ENCODE peak calls at places on chromosomes 12 and 14, in ten cellular contexts. One of them, this sample, is unnamed. For H3K9me3, the result is how much of the 10 kb centered on the place peaks cover.

GRCh38 chr12:96033549-96034389 is 1.6 kb downstream of the LTA4H start:
- DNase-seq in neural progenitor cell: no peak
- DNase-seq in Panc1: no peak
- DNase-seq in uterus: no peak
- DNase-seq in A549: no peak
- DNase-seq in fibroblast of lung: no peak
- DNase-seq in right cardiac atrium: no peak
- DNase-seq in OCI-LY7: peak
- DNase-seq in A673: no peak
- DNase-seq in SJCRH30: no peak
- DNase-seq in this sample: no peak

GRCh38 chr14:31229638-31230229 is 22.1 kb upstream of the HECTD1 start:
- DNase-seq in neural progenitor cell: peak
- DNase-seq in Panc1: peak
- DNase-seq in uterus: no peak
- DNase-seq in A549: peak
- DNase-seq in fibroblast of lung: peak
- DNase-seq in right cardiac atrium: peak
- DNase-seq in OCI-LY7: no peak
- DNase-seq in A673: peak
- DNase-seq in SJCRH30: peak
- DNase-seq in this sample: no peak

GRCh38 chr14:24032727-24033418 is 18.9 kb upstream of the CARMIL3 start:
- DNase-seq in neural progenitor cell: no peak
- DNase-seq in Panc1: no peak
- DNase-seq in uterus: no peak
- DNase-seq in A549: peak
- DNase-seq in fibroblast of lung: peak
- DNase-seq in right cardiac atrium: no peak
- DNase-seq in OCI-LY7: no peak
- DNase-seq in A673: no peak
- DNase-seq in SJCRH30: no peak
- DNase-seq in this sample: no peak

GRCh38 chr14:68681256-68681655 is 111.6 kb downstream of the ZFP36L1 start:
- DNase-seq in neural progenitor cell: no peak
- DNase-seq in Panc1: no peak
- DNase-seq in uterus: no peak
- DNase-seq in A549: no peak
- DNase-seq in fibroblast of lung: no peak
- DNase-seq in right cardiac atrium: no peak
- DNase-seq in OCI-LY7: no peak
- DNase-seq in A673: no peak
- DNase-seq in SJCRH30: no peak
- DNase-seq in this sample: no peak

GRCh38 chr14:75911883-75912282 is 69.9 kb downstream of the TGFB3 start:
- DNase-seq in neural progenitor cell: peak
- DNase-seq in Panc1: no peak
- DNase-seq in uterus: no peak
- DNase-seq in A549: no peak
- DNase-seq in fibroblast of lung: no peak
- DNase-seq in right cardiac atrium: peak
- DNase-seq in OCI-LY7: no peak
- DNase-seq in A673: no peak
- DNase-seq in SJCRH30: no peak
- DNase-seq in this sample: no peak

GRCh38 chr12:7650091-7650490 is 15.6 kb downstream of the APOBEC1 start:
- DNase-seq in neural progenitor cell: no peak
- DNase-seq in Panc1: no peak
- DNase-seq in uterus: no peak
- DNase-seq in A549: no peak
- DNase-seq in fibroblast of lung: no peak
- DNase-seq in right cardiac atrium: no peak
- DNase-seq in OCI-LY7: no peak
- DNase-seq in A673: no peak
- DNase-seq in SJCRH30: no peak
- DNase-seq in this sample: no peak

GRCh38 chr14:74963178-74963704 is 7.8 kb upstream of the PGF start:
- DNase-seq in neural progenitor cell: no peak
- DNase-seq in Panc1: no peak
- DNase-seq in uterus: no peak
- DNase-seq in A549: no peak
- DNase-seq in fibroblast of lung: no peak
- DNase-seq in right cardiac atrium: no peak
- DNase-seq in OCI-LY7: no peak
- DNase-seq in A673: no peak
- DNase-seq in SJCRH30: peak
- DNase-seq in this sample: no peak

GRCh38 chr12:58496411-58496810 is 423.9 kb downstream of the LRIG3 start:
- DNase-seq in neural progenitor cell: no peak
- DNase-seq in Panc1: no peak
- DNase-seq in uterus: no peak
- DNase-seq in A549: peak
- DNase-seq in fibroblast of lung: no peak
- DNase-seq in right cardiac atrium: no peak
- DNase-seq in OCI-LY7: no peak
- DNase-seq in A673: no peak
- DNase-seq in SJCRH30: no peak
- DNase-seq in this sample: no peak

GRCh38 chr12:122336015-122336946 is 70.0 kb upstream of the VPS33A start:
- DNase-seq in neural progenitor cell: peak
- DNase-seq in Panc1: no peak
- DNase-seq in uterus: no peak
- DNase-seq in A549: peak
- DNase-seq in fibroblast of lung: peak
- DNase-seq in right cardiac atrium: peak
- DNase-seq in OCI-LY7: peak
- DNase-seq in A673: peak
- DNase-seq in SJCRH30: peak
- DNase-seq in this sample: no peak

GRCh38 chr14:57714487-57714899 is 151.4 kb downstream of the SLC35F4 start:
- DNase-seq in neural progenitor cell: peak
- DNase-seq in Panc1: no peak
- DNase-seq in uterus: no peak
- DNase-seq in A549: no peak
- DNase-seq in fibroblast of lung: no peak
- DNase-seq in right cardiac atrium: no peak
- DNase-seq in OCI-LY7: no peak
- DNase-seq in A673: no peak
- DNase-seq in SJCRH30: peak
- DNase-seq in this sample: no peak

GRCh38 chr12:26042645-26043044 is 82.2 kb downstream of the BHLHE41 start:
- DNase-seq in neural progenitor cell: no peak
- DNase-seq in Panc1: no peak
- DNase-seq in uterus: no peak
- DNase-seq in A549: no peak
- DNase-seq in fibroblast of lung: no peak
- DNase-seq in right cardiac atrium: no peak
- DNase-seq in OCI-LY7: no peak
- DNase-seq in A673: no peak
- DNase-seq in SJCRH30: no peak
- DNase-seq in this sample: no peak

GRCh38 chr12:65536876-65537661 is 258.6 kb downstream of the MSRB3 start:
- DNase-seq in neural progenitor cell: no peak
- DNase-seq in Panc1: peak
- DNase-seq in uterus: peak
- DNase-seq in A549: peak
- DNase-seq in fibroblast of lung: peak
- DNase-seq in right cardiac atrium: no peak
- DNase-seq in OCI-LY7: no peak
- DNase-seq in A673: peak
- DNase-seq in SJCRH30: peak
- DNase-seq in this sample: no peak

GRCh38 chr12:131120831-131121271 is 167.1 kb downstream of the ADGRD1 start:
- DNase-seq in neural progenitor cell: no peak
- DNase-seq in Panc1: no peak
- DNase-seq in uterus: no peak
- DNase-seq in A549: no peak
- DNase-seq in fibroblast of lung: no peak
- DNase-seq in right cardiac atrium: no peak
- DNase-seq in OCI-LY7: no peak
- DNase-seq in A673: no peak
- DNase-seq in SJCRH30: no peak
- DNase-seq in this sample: no peak

GRCh38 chr14:69096766-69097475 is 56.0 kb downstream of the DCAF5 start:
- DNase-seq in neural progenitor cell: no peak
- DNase-seq in Panc1: no peak
- DNase-seq in uterus: no peak
- DNase-seq in A549: no peak
- DNase-seq in fibroblast of lung: no peak
- DNase-seq in right cardiac atrium: no peak
- DNase-seq in OCI-LY7: no peak
- DNase-seq in A673: no peak
- DNase-seq in SJCRH30: no peak
- DNase-seq in this sample: no peak

GRCh38 chr12:32302218-32302826 is 97.0 kb upstream of the FGD4 start:
- DNase-seq in neural progenitor cell: peak
- DNase-seq in Panc1: peak
- DNase-seq in uterus: no peak
- DNase-seq in A549: no peak
- DNase-seq in fibroblast of lung: peak
- DNase-seq in right cardiac atrium: no peak
- DNase-seq in OCI-LY7: peak
- DNase-seq in A673: peak
- DNase-seq in SJCRH30: peak
- DNase-seq in this sample: no peak

GRCh38 chr12:6765048-6765633 is 1.0 kb upstream of the PTMS start:
- DNase-seq in neural progenitor cell: peak
- DNase-seq in Panc1: no peak
- DNase-seq in uterus: no peak
- DNase-seq in A549: peak
- DNase-seq in fibroblast of lung: no peak
- DNase-seq in right cardiac atrium: no peak
- DNase-seq in OCI-LY7: no peak
- DNase-seq in A673: no peak
- DNase-seq in SJCRH30: no peak
- DNase-seq in this sample: no peak

GRCh38 chr12:81679614-81680013 is 79.5 kb downstream of the PPFIA2 start:
- DNase-seq in neural progenitor cell: no peak
- DNase-seq in Panc1: no peak
- DNase-seq in uterus: no peak
- DNase-seq in A549: no peak
- DNase-seq in fibroblast of lung: no peak
- DNase-seq in right cardiac atrium: no peak
- DNase-seq in OCI-LY7: no peak
- DNase-seq in A673: no peak
- DNase-seq in SJCRH30: no peak
- DNase-seq in this sample: no peak

DNA sequence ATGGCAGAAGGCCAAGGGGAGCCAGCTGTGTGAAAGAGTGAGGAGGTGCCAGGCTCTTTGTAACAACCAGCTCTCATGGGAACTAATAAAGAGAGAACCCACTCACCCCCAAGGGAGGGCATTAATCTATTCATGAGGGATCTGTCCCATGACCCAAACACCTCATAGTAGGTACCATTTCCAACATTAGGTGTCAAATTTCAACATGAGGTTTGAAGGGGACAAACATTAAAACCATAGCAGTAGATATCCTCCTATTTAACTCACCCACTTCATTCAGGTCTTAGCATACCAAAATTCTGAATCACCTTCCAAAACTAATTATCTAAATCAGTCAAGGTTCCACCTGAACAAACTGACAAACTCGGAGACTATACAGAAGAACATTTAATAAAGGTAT is 75.3 kb downstream of the PPFIA2 start:
- DNase-seq in neural progenitor cell: no peak
- DNase-seq in Panc1: no peak
- DNase-seq in uterus: no peak
- DNase-seq in A549: no peak
- DNase-seq in fibroblast of lung: no peak
- DNase-seq in right cardiac atrium: no peak
- DNase-seq in OCI-LY7: no peak
- DNase-seq in A673: no peak
- DNase-seq in SJCRH30: no peak
- DNase-seq in this sample: no peak
- H3K9me3 ChIP-seq in neural progenitor cell: under half
- H3K9me3 ChIP-seq in Panc1: under half
- H3K9me3 ChIP-seq in uterus: under half
- H3K9me3 ChIP-seq in A549: under half
- H3K9me3 ChIP-seq in fibroblast of lung: under half
- H3K9me3 ChIP-seq in right cardiac atrium: under half
- H3K9me3 ChIP-seq in OCI-LY7: under half
- H3K9me3 ChIP-seq in A673: under half
- H3K9me3 ChIP-seq in SJCRH30: under half
- H3K9me3 ChIP-seq in this sample: under half

GRCh38 chr12:34287986-34288962 is 266.0 kb downstream of the ALG10 start:
- DNase-seq in neural progenitor cell: no peak
- DNase-seq in Panc1: no peak
- DNase-seq in uterus: peak
- DNase-seq in A549: no peak
- DNase-seq in fibroblast of lung: no peak
- DNase-seq in right cardiac atrium: no peak
- DNase-seq in OCI-LY7: no peak
- DNase-seq in A673: no peak
- DNase-seq in SJCRH30: no peak
- DNase-seq in this sample: no peak
- H3K9me3 ChIP-seq in neural progenitor cell: under half
- H3K9me3 ChIP-seq in Panc1: under half
- H3K9me3 ChIP-seq in uterus: under half
- H3K9me3 ChIP-seq in A549: under half
- H3K9me3 ChIP-seq in fibroblast of lung: under half
- H3K9me3 ChIP-seq in right cardiac atrium: under half
- H3K9me3 ChIP-seq in OCI-LY7: under half
- H3K9me3 ChIP-seq in A673: under half
- H3K9me3 ChIP-seq in SJCRH30: under half
- H3K9me3 ChIP-seq in this sample: under half

DNA sequence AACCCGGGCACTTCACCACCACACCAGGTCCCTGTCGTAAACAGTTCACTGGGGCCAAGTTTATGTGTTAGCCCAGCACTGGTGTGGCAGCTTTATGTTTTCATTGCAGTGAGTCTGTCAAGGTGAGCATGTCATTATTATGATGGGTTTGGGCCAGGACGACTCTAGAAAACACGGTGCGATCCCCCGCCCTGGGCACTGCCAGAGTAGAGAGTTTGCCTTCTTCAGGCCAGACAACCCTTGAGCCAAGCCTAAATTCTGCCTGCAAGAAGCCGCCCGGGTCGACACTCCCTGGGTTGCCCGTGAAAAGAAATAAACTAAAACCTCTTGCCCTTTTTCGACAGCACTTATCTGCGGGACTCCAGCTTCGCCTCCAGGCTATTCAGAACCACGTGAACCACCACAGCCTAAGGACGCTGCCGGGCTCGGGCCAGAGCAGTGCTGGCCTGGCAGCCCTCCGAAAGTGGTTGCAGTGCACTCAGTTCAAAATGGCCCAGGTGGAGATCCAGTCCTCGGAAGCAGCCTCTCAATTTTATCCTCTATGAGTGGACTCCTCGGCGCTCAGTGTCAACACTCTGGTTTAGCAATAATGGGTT is 81.8 kb downstream of the PRIMA1 start:
- DNase-seq in neural progenitor cell: no peak
- DNase-seq in Panc1: no peak
- DNase-seq in uterus: no peak
- DNase-seq in A549: no peak
- DNase-seq in fibroblast of lung: no peak
- DNase-seq in right cardiac atrium: no peak
- DNase-seq in OCI-LY7: no peak
- DNase-seq in A673: no peak
- DNase-seq in SJCRH30: no peak
- DNase-seq in this sample: no peak
- H3K9me3 ChIP-seq in neural progenitor cell: under half
- H3K9me3 ChIP-seq in Panc1: under half
- H3K9me3 ChIP-seq in uterus: under half
- H3K9me3 ChIP-seq in A549: under half
- H3K9me3 ChIP-seq in fibroblast of lung: under half
- H3K9me3 ChIP-seq in right cardiac atrium: under half
- H3K9me3 ChIP-seq in OCI-LY7: under half
- H3K9me3 ChIP-seq in A673: under half
- H3K9me3 ChIP-seq in SJCRH30: under half
- H3K9me3 ChIP-seq in this sample: under half

GRCh38 chr12:118463677-118464076 is 87.3 kb downstream of the SUDS3 start:
- DNase-seq in neural progenitor cell: no peak
- DNase-seq in Panc1: no peak
- DNase-seq in uterus: no peak
- DNase-seq in A549: no peak
- DNase-seq in fibroblast of lung: no peak
- DNase-seq in right cardiac atrium: no peak
- DNase-seq in OCI-LY7: no peak
- DNase-seq in A673: no peak
- DNase-seq in SJCRH30: no peak
- DNase-seq in this sample: no peak
- H3K9me3 ChIP-seq in neural progenitor cell: under half
- H3K9me3 ChIP-seq in Panc1: under half
- H3K9me3 ChIP-seq in uterus: under half
- H3K9me3 ChIP-seq in A549: under half
- H3K9me3 ChIP-seq in fibroblast of lung: under half
- H3K9me3 ChIP-seq in right cardiac atrium: under half
- H3K9me3 ChIP-seq in OCI-LY7: under half
- H3K9me3 ChIP-seq in A673: under half
- H3K9me3 ChIP-seq in SJCRH30: under half
- H3K9me3 ChIP-seq in this sample: under half